ENCODE peak calls at places on chromosomes 7 and 10, in four cellular contexts. M, Q, A and H are unnamed samples.

GRCh38 chr10:48517911-48518321 is 87.0 kb downstream of the ARHGAP22 start:
- DNase-seq in A (no peak), M (peak; percentile 54), Q (no peak), H (no peak)

GRCh38 chr7:149287622-149288021 is 25.6 kb downstream of the ZNF783 start:
- DNase-seq in A (no peak), Q (no peak), M (no peak), H (no peak)

GRCh38 chr10:84522612-84523462 is 194.4 kb downstream of the CCSER2 start:
- DNase-seq in M (no peak), Q (no peak), A (no peak), H (no peak)

GRCh38 chr7:11232462-11232861 is 258.8 kb downstream of the PHF14 start:
- DNase-seq in Q (no peak), A (no peak), M (no peak), H (no peak)

GRCh38 chr10:6231146-6231545 is 28.4 kb downstream of the PFKFB3 start:
- DNase-seq in M (peak; percentile 22), A (no peak), Q (no peak), H (no peak)

GRCh38 chr7:88546808-88547207 is 212.7 kb upstream of the ZNF804B start:
- DNase-seq in A (peak; percentile 25), M (no peak), Q (peak; percentile 8), H (no peak)

GRCh38 chr7:132319481-132319880 is 256.8 kb downstream of the PLXNA4 start:
- DNase-seq in A (no peak), M (no peak), Q (no peak), H (no peak)

GRCh38 chr10:127079348-127079747 is 117.0 kb downstream of the INSYN2A start:
- DNase-seq in A (no peak), Q (no peak), M (no peak), H (no peak)

DNA sequence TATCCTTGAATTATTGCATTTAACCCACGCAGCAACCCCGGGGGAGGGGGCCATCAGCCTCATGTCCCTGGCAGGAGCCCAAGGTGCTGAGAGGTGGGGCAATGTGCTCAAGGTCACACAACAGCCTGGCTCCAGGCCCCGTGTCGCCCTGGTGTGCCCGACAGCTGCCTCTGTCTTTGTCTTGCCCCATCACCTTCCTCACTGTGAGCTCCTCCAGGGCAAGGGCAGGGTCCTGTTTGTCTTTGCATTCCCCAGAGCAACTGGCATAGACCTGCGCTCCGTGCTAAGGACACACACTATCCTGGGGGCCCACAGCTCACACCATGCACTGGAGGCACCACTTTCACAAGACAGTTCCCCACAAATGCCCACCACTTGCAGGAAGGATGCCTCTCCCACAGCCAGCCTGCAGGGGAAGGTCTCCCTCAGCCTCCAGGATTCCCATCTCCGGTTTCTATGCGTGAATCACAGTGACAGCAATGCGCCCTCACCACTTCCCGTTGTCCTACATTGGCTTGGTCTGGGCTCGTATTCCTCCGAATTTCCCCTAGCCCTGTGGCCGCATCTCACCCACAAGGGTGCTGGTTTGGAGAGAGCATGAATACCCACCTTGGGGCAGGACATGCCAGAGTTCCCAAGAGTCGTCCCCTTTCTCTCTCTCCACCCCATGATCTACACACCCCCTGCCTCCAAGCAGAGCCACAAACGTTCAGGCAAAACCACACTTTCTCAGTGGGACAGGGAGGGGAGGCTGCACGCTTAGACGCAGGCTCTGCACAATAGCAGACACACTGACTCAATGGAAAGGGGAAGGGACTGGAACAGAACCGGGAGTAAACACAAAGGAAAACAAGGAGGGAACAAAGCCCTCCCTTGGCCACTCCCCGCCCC is 10.3 kb downstream of the ITPRIP start:
- DNase-seq in Q (peak; percentile 82), A (no peak), M (no peak), H (no peak)
- TF ChIP-seq CTCF in Q (peak; percentile 25), A (no peak), M (no peak), H (no peak)

DNA sequence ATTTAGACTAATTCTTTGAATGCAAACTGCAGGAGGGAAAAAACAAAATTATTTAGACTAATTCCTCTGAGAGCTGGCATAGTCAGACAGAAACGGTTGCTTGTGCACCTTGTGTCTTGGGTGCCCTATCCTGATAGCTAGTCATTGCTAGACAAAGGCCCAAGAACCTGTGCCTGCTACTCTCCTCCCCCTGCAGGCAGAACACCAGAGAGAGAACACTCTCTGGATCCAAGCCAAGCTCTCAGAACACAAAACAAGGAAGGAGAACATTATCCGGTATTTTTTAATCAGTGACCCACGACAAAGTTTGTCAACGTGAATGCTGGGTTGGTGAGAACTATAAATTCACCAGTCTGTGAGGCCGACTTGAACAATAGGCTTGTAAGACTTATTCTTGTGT is 18.9 kb upstream of the PPP1R9A start:
- DNase-seq in M (no peak), Q (peak; percentile 36), A (no peak), H (no peak)
- TF ChIP-seq CTCF in M (no peak), Q (peak; percentile 30), A (no peak), H (no peak)

GRCh38 chr10:132744839-132745238 is 41.1 kb downstream of the NKX6-2 start:
- DNase-seq in A (no peak), Q (no peak), M (no peak), H (no peak)
- TF ChIP-seq CTCF in A (no peak), Q (no peak), M (no peak), H (no peak)

DNA sequence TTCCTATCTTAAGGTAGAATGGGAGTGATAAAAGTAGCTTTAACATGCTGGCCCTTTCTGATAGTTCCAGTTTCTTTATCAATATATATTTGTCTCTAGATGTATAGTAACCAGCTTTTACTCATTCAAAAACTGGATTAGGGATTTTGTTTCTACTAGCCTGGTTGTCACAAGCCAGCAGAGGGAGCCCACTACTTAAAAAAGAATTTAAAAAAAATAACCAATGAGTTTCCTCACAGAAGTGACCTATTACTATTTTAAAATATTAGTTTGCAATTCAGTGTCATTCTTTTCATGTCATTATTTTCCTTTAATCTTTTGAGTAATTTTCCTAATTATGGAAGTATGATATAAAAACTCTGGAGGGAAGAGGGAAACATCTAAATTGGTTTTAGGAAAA is 142.1 kb downstream of the PHTF2 start:
- DNase-seq in M (no peak), A (no peak), Q (peak; percentile 61), H (no peak)
- TF ChIP-seq CTCF in M (peak; percentile 73), A (peak; percentile 59), Q (peak; percentile 75), H (peak; percentile 77)

GRCh38 chr7:22854158-22855048 is 31.8 kb upstream of the TOMM7 start:
- DNase-seq in M (no peak), A (peak; percentile 59), Q (peak; percentile 95), H (no peak)
- TF ChIP-seq CTCF in M (peak; percentile 84), A (peak; percentile 90), Q (peak; percentile 50), H (no peak)

GRCh38 chr10:34223658-34224057 is 591.4 kb downstream of the PARD3 start:
- DNase-seq in Q (no peak), M (no peak), A (no peak), H (no peak)
- TF ChIP-seq CTCF in Q (peak; percentile 4), M (no peak), A (no peak), H (no peak)

DNA sequence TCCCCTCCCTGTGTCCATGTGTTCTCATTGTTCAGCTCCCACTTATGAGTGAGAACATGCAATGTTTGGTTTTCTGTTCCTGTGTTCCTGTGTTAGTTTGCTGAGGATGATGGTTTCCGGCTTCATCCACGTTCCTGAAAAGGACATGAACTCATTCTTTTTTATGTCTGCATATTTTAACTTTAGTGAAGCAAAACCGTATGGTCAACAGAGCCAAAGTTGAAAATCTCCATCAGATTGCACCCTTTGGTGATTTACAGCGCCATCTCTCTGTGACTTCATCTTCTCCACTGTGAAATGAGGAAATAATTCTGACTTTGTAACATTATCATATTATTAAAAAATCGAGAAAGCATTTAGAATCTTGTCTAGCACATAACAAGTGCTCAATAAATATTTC is 132.3 kb upstream of the PLXDC2 start:
- DNase-seq in M (no peak), A (no peak), Q (peak; percentile 39), H (no peak)
- TF ChIP-seq CTCF in M (no peak), A (no peak), Q (peak; percentile 29), H (no peak)

GRCh38 chr7:90518630-90519029 is 49.2 kb downstream of the PTTG1IP2 start:
- DNase-seq in A (no peak), Q (no peak), M (no peak), H (no peak)

GRCh38 chr7:90516257-90516656 is 46.8 kb downstream of the PTTG1IP2 start:
- DNase-seq in Q (no peak), M (no peak), A (no peak), H (no peak)

GRCh38 chr7:90520484-90520883 is 51.0 kb downstream of the PTTG1IP2 start:
- DNase-seq in A (no peak), Q (peak; percentile 19), M (no peak), H (no peak)
- TF ChIP-seq CTCF in A (peak; percentile 48), Q (peak; percentile 44), M (peak; percentile 30), H (peak; percentile 14)

DNA sequence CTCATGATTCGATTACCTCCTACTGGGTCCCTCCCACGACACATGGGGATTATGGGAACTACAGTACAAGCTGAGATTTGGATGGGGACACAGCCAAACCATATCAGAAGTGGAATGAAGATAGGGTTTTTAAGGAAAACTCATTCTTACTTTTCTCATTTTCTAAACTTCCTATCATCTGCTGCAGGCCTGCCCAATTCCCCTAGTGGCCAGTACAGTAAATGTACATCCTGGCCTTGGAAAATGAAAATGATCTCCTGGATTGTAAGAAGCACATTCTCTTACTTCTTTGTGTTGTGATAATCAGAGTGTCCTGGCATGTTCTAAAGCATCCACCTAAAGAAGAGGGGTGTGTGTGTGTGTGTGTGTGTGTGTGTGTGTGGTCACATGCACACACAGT is 421.7 kb downstream of the LRMDA start:
- DNase-seq in A (no peak), M (no peak), Q (peak; percentile 9), H (no peak)
- TF ChIP-seq CTCF in A (peak; percentile 59), M (no peak), Q (peak; percentile 49), H (no peak)